ENCODE peak calls at places on chromosome 6, in eight cellular contexts. F, C, U, A, O, B, J and X are unnamed samples.

GRCh38 chr6:145629478-145629877 is 105.8 kb downstream of the EPM2A start:
- DNase-seq in F (no peak), C (no peak), U (no peak), A (no peak), O (no peak), B (no peak), J (no peak), X (no peak)

GRCh38 chr6:157106487-157106886 is 216.8 kb downstream of the TMEM242 start:
- DNase-seq in F (peak; percentile 72), C (peak; percentile 93), U (peak; percentile 89), A (no peak), O (no peak), B (no peak), J (peak; percentile 69), X (no peak)

GRCh38 chr6:9292975-9293374 is 857.6 kb upstream of the SLC35B3 start:
- DNase-seq in F (no peak), C (no peak), U (no peak), A (no peak), O (no peak), B (no peak), J (no peak), X (no peak)

GRCh38 chr6:15308445-15309213 is 62.8 kb downstream of the JARID2 start:
- DNase-seq in F (no peak), C (no peak), U (no peak), A (no peak), O (no peak), B (no peak), J (no peak), X (no peak)

GRCh38 chr6:30735668-30736314 is 6.7 kb downstream of the FLOT1 start:
- DNase-seq in F (no peak), C (no peak), U (no peak), A (no peak), O (no peak), B (no peak), J (no peak), X (no peak)

GRCh38 chr6:15442467-15442866 is 196.6 kb downstream of the JARID2 start:
- DNase-seq in F (no peak), C (no peak), U (no peak), A (no peak), O (no peak), B (no peak), J (no peak), X (no peak)

GRCh38 chr6:42661540-42662153 is 60.8 kb downstream of the PRPH2 start:
- DNase-seq in F (peak; percentile 70), C (peak; percentile 48), U (peak; percentile 70), A (peak; percentile 25), O (peak; percentile 76), B (peak; percentile 88), J (peak; percentile 62), X (peak; percentile 1)

GRCh38 chr6:154298297-154298696 is 58.3 kb downstream of the IPCEF1 start:
- DNase-seq in F (peak; percentile 33), C (peak; percentile 78), U (peak; percentile 64), A (no peak), O (no peak), B (no peak), J (no peak), X (no peak)

GRCh38 chr6:139846538-139847321 is 472.3 kb upstream of the CITED2 start:
- DNase-seq in F (no peak), C (no peak), U (no peak), A (peak; percentile 8), O (no peak), B (no peak), J (no peak), X (peak; percentile 3)

GRCh38 chr6:138986578-138986977 is 1.5 kb downstream of the REPS1 start:
- DNase-seq in F (peak; percentile 37), C (peak; percentile 70), U (peak; percentile 34), A (no peak), O (no peak), B (no peak), J (no peak), X (no peak)